ENCODE peak calls at places on chromosomes 5 and 9, in four cellular contexts. K is WTC11, O is GM12878, A is K562. D is an unnamed sample.
A peak's percentile ranks its signal among the peaks of the same experiment; 100 is the strongest.

GRCh38 chr5:50463726-50464125 is 22.6 kb upstream of the EMB start:
- DNase-seq in K (no peak), O (no peak), A (no peak), D (no peak)

GRCh38 chr9:136147890-136148714 is 29.4 kb upstream of the TMEM250 start:
- DNase-seq in K (peak; percentile 29), O (no peak), A (peak; percentile 38), D (no peak)

GRCh38 chr9:114500583-114501292 is 4.5 kb downstream of the WHRN start:
- DNase-seq in K (no peak), O (no peak), A (no peak), D (no peak)

GRCh38 chr9:69535911-69536310 is 136.3 kb downstream of the APBA1 start:
- DNase-seq in K (no peak), O (no peak), A (no peak), D (no peak)

GRCh38 chr9:106286249-106286648 is 576.7 kb upstream of the ZNF462 start:
- DNase-seq in K (peak; percentile 36), O (no peak), A (no peak), D (no peak)

GRCh38 chr5:177178905-177179304 is 45.3 kb downstream of the NSD1 start:
- DNase-seq in K (no peak), O (no peak), A (no peak), D (no peak)

GRCh38 chr5:104513621-104514020 is 951.0 kb upstream of the NUDT12 start:
- DNase-seq in K (no peak), O (no peak), A (no peak), D (no peak)

GRCh38 chr9:93967020-93967803 is 12.1 kb upstream of the BARX1 start:
- DNase-seq in K (no peak), O (no peak), A (no peak), D (no peak)

GRCh38 chr5:1801061-1801953 is at the start of gene NDUFS6:
- DNase-seq in K (peak; percentile 80), O (no peak), A (peak; percentile 79), D (peak; percentile 60)

GRCh38 chr9:98830554-98830953 is 23.1 kb downstream of the GALNT12 start:
- DNase-seq in K (no peak), O (no peak), A (no peak), D (no peak)

GRCh38 chr9:109043578-109043977 is 30.3 kb upstream of the CTNNAL1 start:
- DNase-seq in K (no peak), O (no peak), A (no peak), D (no peak)
- TF ChIP-seq ATF2 in K (no peak), O (no peak), A (no peak), D (no peak)

GRCh38 chr5:90878549-90879196 is 320.1 kb downstream of the ADGRV1 start:
- DNase-seq in K (no peak), O (no peak), A (no peak), D (no peak)
- TF ChIP-seq ATF2 in K (no peak), O (no peak), A (no peak), D (no peak)

GRCh38 chr5:36494756-36495637 is 111.4 kb upstream of the SLC1A3 start:
- DNase-seq in K (no peak), O (no peak), A (no peak), D (no peak)
- TF ChIP-seq ATF2 in K (no peak), O (no peak), A (no peak), D (no peak)

GRCh38 chr5:149578896-149579295 is 2.4 kb upstream of the ARHGEF37 start:
- DNase-seq in K (no peak), O (no peak), A (no peak), D (no peak)

GRCh38 chr5:149581192-149581861 is at the start of gene ARHGEF37:
- DNase-seq in K (peak; percentile 53), O (no peak), A (no peak), D (peak; percentile 12)

GRCh38 chr5:149581931-149582768 is 852 bp downstream of the ARHGEF37 start:
- DNase-seq in K (peak; percentile 35), O (no peak), A (no peak), D (no peak)

GRCh38 chr5:149583394-149583793 is 2.1 kb downstream of the ARHGEF37 start:
- DNase-seq in K (no peak), O (no peak), A (no peak), D (no peak)

GRCh38 chr5:149580808-149581191 is 498 bp upstream of the ARHGEF37 start:
- DNase-seq in K (no peak), O (no peak), A (no peak), D (no peak)
- TF ChIP-seq ATF2 in K (no peak), O (no peak), A (no peak), D (no peak)

GRCh38 chr9:88809371-88809770 is 181.9 kb upstream of the S1PR3 start:
- DNase-seq in K (no peak), O (no peak), A (peak; percentile 18), D (no peak)

GRCh38 chr9:88807426-88807825 is 183.8 kb upstream of the S1PR3 start:
- DNase-seq in K (no peak), O (no peak), A (no peak), D (no peak)

GRCh38 chr9:88808019-88808656 is 183.1 kb upstream of the S1PR3 start:
- DNase-seq in K (no peak), O (no peak), A (no peak), D (no peak)

GRCh38 chr9:88809836-88810235 is 181.4 kb upstream of the S1PR3 start:
- DNase-seq in K (no peak), O (no peak), A (no peak), D (no peak)

DNA sequence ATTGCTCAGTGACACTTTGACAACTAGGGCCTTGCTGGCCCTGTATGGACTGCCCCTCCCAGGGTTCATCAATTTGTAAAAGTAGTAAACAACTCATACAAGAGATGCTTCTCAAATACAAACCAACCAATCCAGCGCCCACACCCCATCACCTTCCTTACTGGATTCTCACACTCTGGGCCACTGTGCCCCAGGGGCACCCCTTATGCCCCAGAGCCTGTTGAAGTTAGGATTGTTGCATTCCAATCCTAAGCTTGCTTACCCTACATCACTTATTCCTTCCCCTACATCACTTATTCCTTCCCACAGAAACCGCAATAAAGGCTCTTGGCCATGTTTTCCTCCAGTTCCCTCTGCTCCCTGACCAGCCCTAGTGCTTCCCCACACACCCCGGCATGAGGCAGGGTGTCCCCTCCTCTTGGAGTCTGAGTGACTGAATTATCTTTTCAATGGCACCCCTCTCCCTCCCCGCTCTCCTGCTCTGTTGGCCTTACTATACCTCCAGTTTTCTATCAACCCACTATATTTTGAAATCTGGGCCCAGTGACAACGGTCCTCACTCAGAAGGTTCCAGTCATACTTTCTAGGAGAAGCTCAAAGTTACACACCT is 182.4 kb upstream of the S1PR3 start:
- DNase-seq in K (no peak), O (no peak), A (no peak), D (no peak)
- TF ChIP-seq ATF2 in K (no peak), O (no peak), A (no peak), D (no peak)

GRCh38 chr9:72952914-72953313 is at the start of gene ALDH1A1:
- DNase-seq in K (no peak), O (no peak), A (no peak), D (peak; percentile 68)

GRCh38 chr9:72952394-72952720 is 496 bp downstream of the ALDH1A1 start:
- DNase-seq in K (no peak), O (no peak), A (no peak), D (no peak)

GRCh38 chr9:72951520-72952393 is 1.1 kb downstream of the ALDH1A1 start:
- DNase-seq in K (no peak), O (no peak), A (no peak), D (no peak)

GRCh38 chr9:72951043-72951442 is 1.8 kb downstream of the ALDH1A1 start:
- DNase-seq in K (no peak), O (no peak), A (no peak), D (peak; percentile 24)

GRCh38 chr9:72954431-72955420 is 1.9 kb upstream of the ALDH1A1 start:
- DNase-seq in K (no peak), O (no peak), A (no peak), D (no peak)
- TF ChIP-seq ATF2 in K (no peak), O (no peak), A (no peak), D (no peak)

D was measured in HepG2.